ENCODE peak calls at places on chromosomes 12 and 14, in six cellular contexts. J, V, C, M, E and G are unnamed samples.

GRCh38 chr12:113322353-113322752 is 12.6 kb downstream of the SLC8B1 start:
- DNase-seq in J (no peak), V (no peak), C (no peak), M (no peak), E (no peak), G (no peak)

GRCh38 chr14:32980887-32981501 is 42.3 kb downstream of the NPAS3 start:
- DNase-seq in J (no peak), V (no peak), C (no peak), M (no peak), E (no peak), G (no peak)

GRCh38 chr14:29637406-29637805 is 290.2 kb downstream of the PRKD1 start:
- DNase-seq in J (no peak), V (no peak), C (peak; percentile 67), M (no peak), E (peak; percentile 83), G (no peak)

GRCh38 chr14:105012171-105012985 is 8.5 kb downstream of the CDCA4 start:
- DNase-seq in J (no peak), V (no peak), C (no peak), M (no peak), E (peak; percentile 53), G (no peak)

GRCh38 chr12:27261866-27262265 is 17.8 kb downstream of the STK38L start:
- DNase-seq in J (no peak), V (no peak), C (no peak), M (no peak), E (no peak), G (no peak)

GRCh38 chr14:99636487-99636886 is 8.4 kb upstream of the HHIPL1 start:
- DNase-seq in J (no peak), V (no peak), C (no peak), M (no peak), E (no peak), G (no peak)

GRCh38 chr12:15044461-15044860 is 71.6 kb downstream of the PDE6H start:
- DNase-seq in J (no peak), V (no peak), C (no peak), M (no peak), E (no peak), G (no peak)

GRCh38 chr14:68608235-68608962 is 184.5 kb downstream of the ZFP36L1 start:
- DNase-seq in J (no peak), V (no peak), C (no peak), M (no peak), E (no peak), G (no peak)

GRCh38 chr12:27424631-27425230 is 21.8 kb upstream of the SMCO2 start:
- DNase-seq in J (no peak), V (peak; percentile 72), C (peak; percentile 23), M (peak; percentile 35), E (no peak), G (no peak)

GRCh38 chr14:59739794-59740193 is 130.8 kb downstream of the RTN1 start:
- DNase-seq in J (no peak), V (no peak), C (no peak), M (no peak), E (no peak), G (no peak)

GRCh38 chr14:31510222-31510621 is 22.4 kb upstream of the GPR33 start:
- DNase-seq in J (no peak), V (peak; percentile 48), C (no peak), M (peak; percentile 12), E (no peak), G (no peak)